ENCODE peak calls at places on chromosome 19, in six cellular contexts. Z, D, C, K, H and Y are unnamed samples. For H3K27me3, the result is how much of the 10 kb centered on the place peaks cover.

GRCh38 chr19:42496551-42497133 is 31.6 kb downstream of the CEACAM1 start:
- DNase-seq in K (no peak), H (no peak), C (no peak), Z (no peak), D (no peak), Y (no peak)

GRCh38 chr19:3536429-3537100 is 2.4 kb upstream of the TEKTIP1 start:
- DNase-seq in C (no peak), D (no peak), K (peak), Z (no peak), H (no peak), Y (no peak)

GRCh38 chr19:43465468-43466120 is at the start of gene LYPD3:
- DNase-seq in Z (no peak), C (peak), D (no peak), H (peak), K (peak), Y (peak)

GRCh38 chr19:3459322-3459881 is 20.9 kb downstream of the SMIM24 start:
- DNase-seq in K (peak), C (peak), Z (peak), D (peak), H (peak), Y (peak)

GRCh38 chr19:7888145-7888825 is at the start of gene LRRC8E:
- DNase-seq in C (peak), K (no peak), D (peak), H (peak), Z (peak), Y (peak)

GRCh38 chr19:16326401-16327130 is 1.9 kb downstream of the KLF2 start:
- DNase-seq in H (peak), K (no peak), C (no peak), Z (no peak), D (peak), Y (no peak)

GRCh38 chr19:7450243-7451223 is 38.3 kb downstream of the PEX11G start:
- DNase-seq in D (no peak), C (no peak), H (no peak), Z (no peak), K (no peak), Y (no peak)

GRCh38 chr19:42370667-42371066 is 19.4 kb downstream of the CNFN start:
- DNase-seq in D (no peak), Z (no peak), H (no peak), C (no peak), K (no peak), Y (no peak)

GRCh38 chr19:58397533-58398037 is 2.1 kb downstream of the RNF225 start:
- DNase-seq in C (no peak), Z (no peak), K (no peak), H (no peak), D (no peak), Y (no peak)

GRCh38 chr19:34288381-34288780 is 34.0 kb downstream of the GARRE1 start:
- DNase-seq in D (no peak), C (no peak), K (no peak), Z (no peak), H (no peak), Y (no peak)

GRCh38 chr19:7870571-7871279 is 3.5 kb downstream of the PRR36 start:
- DNase-seq in Z (no peak), C (peak), H (peak), K (peak), D (no peak), Y (no peak)

GRCh38 chr19:16441661-16442071 is 30.1 kb downstream of the EPS15L1 start:
- DNase-seq in H (no peak), D (no peak), C (no peak), Z (peak), K (no peak), Y (no peak)

GRCh38 chr19:28294395-28294794 is 918.6 kb downstream of the UQCRFS1 start:
- DNase-seq in K (no peak), H (no peak), Z (no peak), D (no peak), C (no peak), Y (no peak)

GRCh38 chr19:55158848-55159793 is 1.6 kb upstream of the TNNI3 start:
- DNase-seq in H (no peak), C (no peak), Z (no peak), K (no peak), D (peak), Y (no peak)

GRCh38 chr19:55160128-55160985 is 2.8 kb upstream of the TNNI3 start:
- DNase-seq in Z (peak), K (peak), D (peak), H (peak), C (peak), Y (peak)

GRCh38 chr19:55157064-55157908 is at the start of gene TNNI3:
- DNase-seq in H (no peak), C (no peak), Z (no peak), D (peak), K (no peak), Y (no peak)

GRCh38 chr19:55156202-55157063 is 1.1 kb downstream of the TNNI3 start:
- DNase-seq in D (peak), C (peak), K (no peak), Z (peak), H (peak), Y (no peak)

DNA sequence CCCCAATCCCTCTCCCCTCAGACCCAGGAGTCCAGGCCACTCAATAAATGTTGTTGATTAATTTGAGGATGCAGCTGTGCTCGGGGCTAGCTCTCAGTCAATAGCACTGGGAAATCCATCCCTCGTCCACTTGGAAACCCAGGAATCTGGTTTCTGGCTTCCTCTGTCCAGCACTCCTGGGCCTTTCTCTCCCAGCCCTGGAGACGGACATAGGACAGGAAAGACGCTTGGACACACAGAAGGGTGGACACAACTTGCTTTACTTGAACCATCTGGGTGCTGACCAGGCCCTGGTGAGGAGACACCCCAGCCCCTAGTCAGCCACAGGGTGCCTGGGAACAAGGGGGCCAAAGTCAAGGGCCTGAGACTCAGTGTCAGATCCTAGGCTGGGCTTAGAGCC is 891 bp upstream of the TNNI3 start:
- DNase-seq in K (no peak), H (no peak), C (no peak), Z (no peak), D (no peak), Y (no peak)
- H3K27me3 ChIP-seq in K (half or more), H (half or more), C (half or more), Z (under half), D (under half), Y (under half)

GRCh38 chr19:35844482-35845214 is 7.7 kb downstream of the NPHS1 start:
- DNase-seq in D (no peak), H (no peak), Z (no peak), C (no peak), K (no peak), Y (no peak)
- H3K27me3 ChIP-seq in D (half or more), H (half or more), Z (under half), C (half or more), K (half or more), Y (under half)

GRCh38 chr19:47407417-47407774 is 11.9 kb downstream of the MEIS3 start:
- DNase-seq in C (no peak), D (no peak), H (no peak), Z (no peak), K (no peak), Y (no peak)
- H3K27me3 ChIP-seq in C (half or more), D (under half), H (under half), Z (under half), K (under half), Y (under half)

GRCh38 chr19:1775951-1776605 is 22.8 kb downstream of the ONECUT3 start:
- DNase-seq in Z (no peak), C (no peak), D (no peak), H (no peak), K (no peak), Y (no peak)
- H3K27me3 ChIP-seq in Z (under half), C (half or more), D (half or more), H (half or more), K (half or more), Y (half or more)

GRCh38 chr19:46906221-46906620 is 45.4 kb downstream of the ARHGAP35 start:
- DNase-seq in C (no peak), D (no peak), Z (no peak), K (no peak), H (peak), Y (no peak)
- H3K27me3 ChIP-seq in C (under half), D (under half), Z (under half), K (under half), H (under half), Y (under half)

GRCh38 chr19:10292789-10293636 is 3.3 kb downstream of the ICAM5 start:
- DNase-seq in D (no peak), C (no peak), H (no peak), K (no peak), Z (peak), Y (no peak)
- H3K27me3 ChIP-seq in D (half or more), C (half or more), H (half or more), K (half or more), Z (under half), Y (half or more)

GRCh38 chr19:13228561-13228960 is 78.3 kb downstream of the IER2 start:
- DNase-seq in D (no peak), H (no peak), Z (no peak), K (no peak), C (no peak), Y (no peak)
- H3K27me3 ChIP-seq in D (under half), H (under half), Z (under half), K (under half), C (under half), Y (under half)

GRCh38 chr19:51079486-51080110 is 3.1 kb downstream of the KLK14 start:
- DNase-seq in C (peak), Z (no peak), D (peak), K (no peak), H (peak), Y (no peak)

GRCh38 chr19:51078731-51079130 is 4.0 kb downstream of the KLK14 start:
- DNase-seq in C (no peak), K (no peak), D (no peak), H (peak), Z (no peak), Y (no peak)

GRCh38 chr19:51076602-51077213 is 6.0 kb downstream of the KLK14 start:
- DNase-seq in Z (no peak), D (no peak), C (no peak), H (peak), K (no peak), Y (no peak)

GRCh38 chr19:51078104-51078503 is 4.6 kb downstream of the KLK14 start:
- DNase-seq in H (peak), D (no peak), K (no peak), C (no peak), Z (no peak), Y (no peak)

DNA sequence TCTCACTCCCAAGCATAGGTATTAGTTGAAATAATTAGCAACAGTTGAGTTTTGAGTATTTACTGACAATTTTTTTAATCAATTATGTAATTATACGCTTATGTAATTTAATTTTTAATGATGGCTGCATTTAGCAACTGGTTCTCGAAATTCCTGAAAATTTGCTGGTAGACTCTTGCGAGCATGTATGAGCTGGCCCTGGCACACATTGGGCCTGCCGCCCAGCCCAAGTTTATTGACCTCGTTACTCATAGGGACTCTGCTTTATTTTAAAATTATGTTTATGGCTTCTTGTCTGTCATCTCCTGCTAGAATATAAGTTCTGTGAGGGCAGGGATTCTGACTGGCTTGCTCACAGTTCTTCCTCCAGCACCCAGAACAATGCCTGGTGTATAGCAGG is 6.7 kb downstream of the KLK14 start:
- DNase-seq in K (no peak), H (no peak), Z (no peak), D (no peak), C (no peak), Y (no peak)
- H3K27me3 ChIP-seq in K (under half), H (under half), Z (under half), D (under half), C (under half), Y (under half)